ENCODE peak calls at places on chromosomes 1 and 21, in eight cellular contexts. F is heart right ventricle; R is mucosa of descending colon; O is lung; G is CD8-positive, alpha-beta T cell; Y is prostate gland; B is CD8-positive, alpha-beta memory T cell; K is A549. M is an unnamed sample. For H3K4me1, the result is how much of the 10 kb centered on the place peaks cover.

GRCh38 chr1:30286241-30286983 is 437.0 kb downstream of the MATN1 start:
- DNase-seq in F (no peak), R (no peak), O (no peak), G (no peak), Y (no peak), B (no peak), K (no peak), M (peak)

GRCh38 chr1:20290624-20291597 is at the start of gene VWA5B1:
- DNase-seq in F (no peak), R (no peak), O (no peak), G (no peak), Y (no peak), B (no peak), K (no peak), M (no peak)

GRCh38 chr21:39114871-39115658 is 68.2 kb downstream of the PSMG1 start:
- DNase-seq in F (no peak), R (no peak), O (no peak), G (no peak), Y (no peak), B (no peak), K (no peak), M (no peak)

GRCh38 chr1:43534256-43534655 is 3.6 kb downstream of the PTPRF start:
- DNase-seq in F (no peak), R (no peak), O (no peak), G (no peak), Y (no peak), B (no peak), K (no peak), M (no peak)

GRCh38 chr1:25805863-25806225 is 5.9 kb downstream of the SELENON start:
- DNase-seq in F (no peak), R (no peak), O (no peak), G (no peak), Y (no peak), B (no peak), K (no peak), M (no peak)

GRCh38 chr1:109475261-109475660 is 8.4 kb upstream of the ATXN7L2 start:
- DNase-seq in F (no peak), R (no peak), O (no peak), G (no peak), Y (no peak), B (no peak), K (no peak), M (no peak)

GRCh38 chr21:24941316-24942185 is 665.7 kb downstream of the MRPL39 start:
- DNase-seq in F (no peak), R (no peak), O (no peak), G (no peak), Y (peak), B (no peak), K (no peak), M (no peak)

GRCh38 chr1:241837901-241838300 is 10.1 kb upstream of the EXO1 start:
- DNase-seq in F (no peak), R (no peak), O (no peak), G (no peak), Y (no peak), B (no peak), K (peak), M (no peak)

GRCh38 chr1:43522776-43523480 is 7.8 kb upstream of the PTPRF start:
- DNase-seq in F (no peak), R (peak), O (no peak), G (no peak), Y (no peak), B (no peak), K (peak), M (peak)

GRCh38 chr1:190475394-190476250 is 2.0 kb downstream of the BRINP3 start:
- DNase-seq in F (no peak), R (peak), O (no peak), G (no peak), Y (no peak), B (no peak), K (no peak), M (peak)

GRCh38 chr1:62371375-62371774 is 52.1 kb upstream of the KANK4 start:
- DNase-seq in F (no peak), R (no peak), O (peak), G (no peak), Y (no peak), B (no peak), K (no peak), M (no peak)

GRCh38 chr1:19418503-19418971 is 66.8 kb downstream of the CAPZB start:
- DNase-seq in F (no peak), R (no peak), O (no peak), G (no peak), Y (no peak), B (no peak), K (no peak), M (no peak)

GRCh38 chr1:165426745-165427144 is 18.2 kb downstream of the RXRG start:
- DNase-seq in F (no peak), R (no peak), O (no peak), G (no peak), Y (no peak), B (no peak), K (no peak), M (no peak)

GRCh38 chr1:179809506-179810366 is 66.6 kb downstream of the FAM163A start:
- DNase-seq in F (peak), R (peak), O (peak), G (peak), Y (peak), B (peak), K (peak), M (peak)

GRCh38 chr1:213327318-213327667 is 276.3 kb downstream of the RPS6KC1 start:
- DNase-seq in F (peak), R (peak), O (no peak), G (no peak), Y (no peak), B (no peak), K (peak), M (no peak)

GRCh38 chr1:41328011-41328615 is 33.1 kb upstream of the FOXO6 start:
- DNase-seq in F (no peak), R (no peak), O (no peak), G (no peak), Y (no peak), B (no peak), K (no peak), M (no peak)

GRCh38 chr1:95183952-95184351 is 50.1 kb upstream of the RWDD3 start:
- DNase-seq in F (no peak), R (no peak), O (no peak), G (no peak), Y (no peak), B (no peak), K (no peak), M (no peak)

GRCh38 chr1:228166170-228166936 is 749 bp downstream of the IBA57 start:
- DNase-seq in F (peak), R (peak), O (peak), G (peak), Y (peak), B (peak), K (peak), M (peak)

GRCh38 chr1:48036693-48037386 is 39.7 kb upstream of the TRABD2B start:
- DNase-seq in F (no peak), R (no peak), O (no peak), G (no peak), Y (no peak), B (no peak), K (no peak), M (no peak)

GRCh38 chr1:162633327-162633762 is 1.1 kb downstream of the DDR2 start:
- DNase-seq in F (no peak), R (no peak), O (no peak), G (no peak), Y (no peak), B (no peak), K (no peak), M (no peak)

GRCh38 chr1:159444507-159444906 is 5.0 kb downstream of the OR10J1 start:
- DNase-seq in F (no peak), R (no peak), O (no peak), G (no peak), Y (no peak), B (no peak), K (no peak), M (no peak)

GRCh38 chr21:41817228-41817627 is 50.4 kb upstream of the RIPK4 start:
- DNase-seq in F (no peak), R (peak), O (peak), G (peak), Y (peak), B (no peak), K (peak), M (peak)

GRCh38 chr1:42747125-42747524 is 7.1 kb upstream of the CLDN19 start:
- DNase-seq in F (peak), R (peak), O (no peak), G (peak), Y (no peak), B (peak), K (no peak), M (peak)

GRCh38 chr1:45846931-45847330 is 43.5 kb downstream of the MAST2 start:
- DNase-seq in F (no peak), R (no peak), O (no peak), G (no peak), Y (no peak), B (no peak), K (no peak), M (no peak)

GRCh38 chr1:83735525-83735924 is 263.4 kb downstream of the TTLL7 start:
- DNase-seq in F (no peak), R (no peak), O (no peak), G (no peak), Y (no peak), B (no peak), K (no peak), M (no peak)

GRCh38 chr1:21910528-21911204 is 26.4 kb downstream of the HSPG2 start:
- DNase-seq in F (no peak), R (no peak), O (no peak), G (no peak), Y (no peak), B (no peak), K (no peak), M (no peak)

GRCh38 chr1:210437781-210438180 is 109.1 kb downstream of the HHAT start:
- DNase-seq in F (no peak), R (no peak), O (no peak), G (no peak), Y (no peak), B (no peak), K (no peak), M (no peak)

GRCh38 chr1:234244482-234244881 is 128.8 kb upstream of the COA6 start:
- DNase-seq in F (no peak), R (no peak), O (no peak), G (no peak), Y (no peak), B (no peak), K (no peak), M (no peak)

GRCh38 chr1:62746086-62746808 is 37.7 kb upstream of the ATG4C start:
- DNase-seq in F (no peak), R (no peak), O (no peak), G (no peak), Y (no peak), B (no peak), K (peak), M (no peak)

GRCh38 chr1:224861317-224861716 is 68.2 kb upstream of the DNAH14 start:
- DNase-seq in F (no peak), R (no peak), O (no peak), G (no peak), Y (no peak), B (no peak), K (no peak), M (no peak)

GRCh38 chr1:172637522-172637921 is 21.4 kb upstream of the FASLG start:
- DNase-seq in F (no peak), R (no peak), O (no peak), G (no peak), Y (no peak), B (no peak), K (no peak), M (no peak)

GRCh38 chr1:47241114-47242113 is 9.4 kb upstream of the TAL1 start:
- DNase-seq in F (no peak), R (no peak), O (no peak), G (no peak), Y (no peak), B (no peak), K (no peak), M (no peak)

GRCh38 chr1:177355575-177355974 is 184.8 kb downstream of the BRINP2 start:
- DNase-seq in F (no peak), R (peak), O (no peak), G (no peak), Y (no peak), B (no peak), K (peak), M (no peak)

GRCh38 chr1:66331641-66332523 is 202.1 kb upstream of the SGIP1 start:
- DNase-seq in F (peak), R (peak), O (peak), G (peak), Y (peak), B (peak), K (peak), M (peak)

GRCh38 chr21:34511787-34512451 is at the start of gene KCNE1:
- DNase-seq in F (peak), R (no peak), O (peak), G (no peak), Y (no peak), B (no peak), K (no peak), M (no peak)

GRCh38 chr1:61828814-61829213 is 86.5 kb downstream of the PATJ start:
- DNase-seq in F (no peak), R (no peak), O (no peak), G (no peak), Y (no peak), B (no peak), K (no peak), M (no peak)

GRCh38 chr1:57017717-57018116 is 51.9 kb upstream of the C8B start:
- DNase-seq in F (no peak), R (no peak), O (no peak), G (no peak), Y (no peak), B (no peak), K (peak), M (no peak)

GRCh38 chr1:51622455-51622913 is 5.6 kb downstream of the OSBPL9 start:
- DNase-seq in F (no peak), R (peak), O (peak), G (no peak), Y (no peak), B (no peak), K (peak), M (peak)

GRCh38 chr1:33335020-33335419 is 14.1 kb upstream of the A3GALT2 start:
- DNase-seq in F (no peak), R (no peak), O (no peak), G (no peak), Y (no peak), B (no peak), K (no peak), M (no peak)

GRCh38 chr1:33337994-33338494 is 17.1 kb upstream of the A3GALT2 start:
- DNase-seq in F (no peak), R (no peak), O (no peak), G (no peak), Y (no peak), B (no peak), K (no peak), M (no peak)

GRCh38 chr1:33338495-33339211 is 17.8 kb upstream of the A3GALT2 start:
- DNase-seq in F (no peak), R (no peak), O (peak), G (no peak), Y (peak), B (no peak), K (no peak), M (no peak)

GRCh38 chr1:33334081-33334552 is 13.2 kb upstream of the A3GALT2 start:
- DNase-seq in F (peak), R (no peak), O (no peak), G (no peak), Y (no peak), B (no peak), K (no peak), M (no peak)

DNA sequence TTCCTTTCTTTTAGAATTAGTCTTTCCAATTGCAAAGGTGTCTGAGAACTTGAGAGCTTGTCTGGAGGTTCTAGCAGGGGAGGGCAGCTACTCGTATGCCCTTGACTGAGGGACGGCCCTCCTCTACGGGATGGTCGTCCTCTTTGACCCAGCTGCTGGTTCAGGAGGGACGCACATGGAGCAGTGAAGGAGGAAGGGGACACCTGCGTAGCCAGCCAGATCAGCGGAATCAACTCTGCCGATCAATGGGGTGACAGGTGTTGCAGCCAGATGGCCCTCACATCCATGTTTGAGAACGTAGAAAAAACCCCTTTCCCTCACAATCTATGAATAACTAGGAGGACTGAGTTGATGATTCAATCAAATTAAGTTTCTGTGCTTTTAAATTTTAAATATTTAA is 15.7 kb upstream of the A3GALT2 start:
- DNase-seq in F (no peak), R (no peak), O (no peak), G (no peak), Y (no peak), B (no peak), K (no peak), M (no peak)
- H3K4me1 ChIP-seq in F (half or more), R (half or more), O (under half), G (under half), Y (under half), B (under half), K (half or more), M (under half)

GRCh38 chr1:226422478-226422877 is 14.6 kb upstream of the PARP1 start:
- DNase-seq in F (no peak), R (no peak), O (no peak), G (no peak), Y (no peak), B (no peak), K (no peak), M (no peak)

GRCh38 chr1:226427131-226427530 is 19.2 kb upstream of the PARP1 start:
- DNase-seq in F (no peak), R (no peak), O (no peak), G (no peak), Y (no peak), B (no peak), K (no peak), M (no peak)

GRCh38 chr1:226425004-226425378 is 17.1 kb upstream of the PARP1 start:
- DNase-seq in F (no peak), R (no peak), O (no peak), G (no peak), Y (no peak), B (no peak), K (no peak), M (no peak)

GRCh38 chr1:226425431-226426031 is 17.6 kb upstream of the PARP1 start:
- DNase-seq in F (no peak), R (no peak), O (no peak), G (peak), Y (no peak), B (peak), K (no peak), M (no peak)

GRCh38 chr1:226424228-226425003 is 16.5 kb upstream of the PARP1 start:
- DNase-seq in F (no peak), R (peak), O (no peak), G (no peak), Y (no peak), B (no peak), K (peak), M (no peak)
- H3K4me1 ChIP-seq in F (under half), R (under half), O (under half), G (under half), Y (under half), B (under half), K (under half), M (under half)

GRCh38 chr1:31690921-31691320 is 12.9 kb downstream of the COL16A1 start:
- DNase-seq in F (no peak), R (no peak), O (no peak), G (no peak), Y (no peak), B (no peak), K (no peak), M (no peak)
- H3K4me1 ChIP-seq in F (under half), R (under half), O (under half), G (under half), Y (under half), B (under half), K (half or more), M (under half)

GRCh38 chr1:2535981-2536380 is 5.9 kb upstream of the HES5 start:
- DNase-seq in F (no peak), R (no peak), O (no peak), G (no peak), Y (no peak), B (no peak), K (no peak), M (no peak)
- H3K4me1 ChIP-seq in F (under half), R (under half), O (under half), G (under half), Y (under half), B (under half), K (under half), M (under half)

DNA sequence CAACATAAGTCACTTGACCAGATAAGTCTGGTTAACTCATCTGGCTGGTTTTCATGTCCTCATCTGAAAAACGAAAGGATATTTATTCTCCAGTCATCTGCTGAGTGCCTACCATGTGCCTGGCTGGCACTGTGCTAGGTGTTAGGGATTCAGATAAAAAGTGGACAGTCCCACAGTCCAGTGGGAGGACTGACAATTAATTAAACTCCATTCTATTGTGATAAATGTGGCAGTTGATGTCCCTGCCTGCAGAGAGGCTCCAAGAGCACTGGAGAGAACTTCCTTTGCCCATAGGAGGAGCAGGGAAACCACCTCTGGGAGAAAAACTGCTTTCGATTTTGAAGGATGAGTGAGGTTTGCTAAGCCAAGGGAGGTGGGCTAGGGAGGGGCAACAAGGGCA is 5.4 kb downstream of the NUAK2 start:
- DNase-seq in F (no peak), R (no peak), O (no peak), G (no peak), Y (no peak), B (no peak), K (no peak), M (no peak)
- H3K4me1 ChIP-seq in F (half or more), R (half or more), O (half or more), G (half or more), Y (under half), B (half or more), K (half or more), M (half or more)

GRCh38 chr1:93607814-93608187 is 73.8 kb downstream of the BCAR3 start:
- DNase-seq in F (no peak), R (no peak), O (no peak), G (no peak), Y (no peak), B (no peak), K (no peak), M (no peak)
- H3K4me1 ChIP-seq in F (half or more), R (under half), O (under half), G (under half), Y (under half), B (under half), K (half or more), M (under half)

M was measured in colonic mucosa.